ENCODE peak calls at places on chromosomes 6 and 20, in five cellular contexts. Z is activated CD4-positive, alpha-beta T cell treated with anti-CD3 and anti-CD28 coated beads, Interleukin-2, amount 50 U/mL, for 24 hours; G is stimulated activated CD8-positive, alpha-beta memory T cell treated with anti-CD3 and anti-CD28 coated beads, Interleukin-12 subunit alpha, Interleukin-12 subunit beta, amount 100 ng/mL, for 4 hours; V is caudate nucleus; S is endodermal cell. R is an unnamed sample.
A peak's percentile ranks its signal among the peaks of the same experiment; 100 is the strongest.

GRCh38 chr20:55880361-55880760 is 125.0 kb downstream of the CBLN4 start:
- DNase-seq in Z (no peak), G (no peak), V (no peak), S (no peak), R (no peak)

GRCh38 chr20:48154040-48154439 is 368.8 kb upstream of the SULF2 start:
- DNase-seq in Z (no peak), G (no peak), V (no peak), S (no peak), R (no peak)

GRCh38 chr6:92354270-92354831 is 1065.0 kb downstream of the EPHA7 start:
- DNase-seq in Z (no peak), G (no peak), V (no peak), S (no peak), R (no peak)

GRCh38 chr6:107305391-107305790 is 154.0 kb downstream of the PDSS2 start:
- DNase-seq in Z (no peak), G (no peak), V (no peak), S (no peak), R (no peak)

GRCh38 chr20:6976535-6976934 is 209.0 kb downstream of the BMP2 start:
- DNase-seq in Z (no peak), G (no peak), V (no peak), S (no peak), R (no peak)

GRCh38 chr20:62547364-62547763 is 71.6 kb upstream of the GATA5 start:
- DNase-seq in Z (no peak), G (no peak), V (no peak), S (no peak), R (no peak)

GRCh38 chr6:138692978-138693909 is 80.3 kb upstream of the CCDC28A start:
- DNase-seq in Z (no peak), G (no peak), V (peak; percentile 27), S (peak; percentile 91), R (peak; percentile 89)

GRCh38 chr6:49540614-49541013 is 9.9 kb upstream of the C6orf141 start:
- DNase-seq in Z (no peak), G (no peak), V (no peak), S (no peak), R (no peak)

GRCh38 chr20:20199338-20200160 is 147.2 kb downstream of the CFAP61 start:
- DNase-seq in Z (no peak), G (no peak), V (no peak), S (peak; percentile 64), R (no peak)

GRCh38 chr6:145480024-145480423 is 255.3 kb downstream of the EPM2A start:
- DNase-seq in Z (no peak), G (no peak), V (no peak), S (no peak), R (no peak)

GRCh38 chr20:14915356-14915755 is 577.9 kb upstream of the FLRT3 start:
- DNase-seq in Z (no peak), G (no peak), V (no peak), S (no peak), R (no peak)

GRCh38 chr20:46237221-46237620 is 71.1 kb downstream of the CDH22 start:
- DNase-seq in Z (no peak), G (no peak), V (no peak), S (peak; percentile 78), R (no peak)

GRCh38 chr20:38704136-38704535 is 20.1 kb upstream of the SLC32A1 start:
- DNase-seq in Z (no peak), G (no peak), V (no peak), S (no peak), R (no peak)

GRCh38 chr6:89058627-89059026 is 21.9 kb upstream of the PNRC1 start:
- DNase-seq in Z (no peak), G (no peak), V (no peak), S (no peak), R (no peak)

GRCh38 chr6:73513496-73513854 is 7.4 kb downstream of the EEF1A1 start:
- DNase-seq in Z (no peak), G (no peak), V (no peak), S (no peak), R (no peak)

GRCh38 chr6:157550114-157550989 is 169.4 kb downstream of the ZDHHC14 start:
- DNase-seq in Z (no peak), G (no peak), V (no peak), S (peak; percentile 28), R (peak; percentile 34)

GRCh38 chr6:136962661-136963060 is 40.6 kb downstream of the SLC35D3 start:
- DNase-seq in Z (no peak), G (no peak), V (no peak), S (no peak), R (no peak)

GRCh38 chr20:11124849-11125505 is 451.2 kb upstream of the JAG1 start:
- DNase-seq in Z (no peak), G (no peak), V (no peak), S (no peak), R (no peak)

GRCh38 chr6:122049341-122049740 is 350.1 kb upstream of the HSF2 start:
- DNase-seq in Z (no peak), G (no peak), V (no peak), S (peak; percentile 56), R (no peak)

GRCh38 chr6:108497883-108498282 is 62.8 kb upstream of the FOXO3 start:
- DNase-seq in Z (no peak), G (no peak), V (no peak), S (peak; percentile 86), R (no peak)

GRCh38 chr20:53883098-53883762 is 187.2 kb downstream of the BCAS1 start:
- DNase-seq in Z (peak; percentile 42), G (no peak), V (no peak), S (no peak), R (no peak)

GRCh38 chr20:12394786-12395185 is 477.1 kb downstream of the BTBD3 start:
- DNase-seq in Z (no peak), G (no peak), V (no peak), S (peak; percentile 86), R (no peak)

GRCh38 chr20:32535316-32535952 is 49.7 kb downstream of the NOL4L start:
- DNase-seq in Z (no peak), G (no peak), V (no peak), S (no peak), R (no peak)

GRCh38 chr20:33259371-33259770 is 23.6 kb downstream of the BPIFA1 start:
- DNase-seq in Z (no peak), G (no peak), V (no peak), S (peak; percentile 1), R (no peak)

GRCh38 chr6:122838060-122838780 is 49.2 kb downstream of the SMPDL3A start:
- DNase-seq in Z (no peak), G (no peak), V (no peak), S (no peak), R (no peak)

GRCh38 chr20:38927902-38928578 is 1.8 kb downstream of the FAM83D start:
- DNase-seq in Z (no peak), G (no peak), V (no peak), S (no peak), R (no peak)

GRCh38 chr6:155373276-155373675 is 59.0 kb upstream of the TFB1M start:
- DNase-seq in Z (no peak), G (no peak), V (no peak), S (no peak), R (no peak)

GRCh38 chr20:48933017-48933766 is 11.7 kb downstream of the ARFGEF2 start:
- DNase-seq in Z (no peak), G (no peak), V (no peak), S (peak; percentile 58), R (no peak)

GRCh38 chr6:37946021-37946420 is 126.5 kb downstream of the ZFAND3 start:
- DNase-seq in Z (no peak), G (no peak), V (no peak), S (no peak), R (no peak)

GRCh38 chr6:137222376-137222775 is 3.2 kb upstream of the IFNGR1 start:
- DNase-seq in Z (no peak), G (no peak), V (no peak), S (no peak), R (no peak)